ENCODE peak calls at places on chromosome 17, in five cellular contexts. One of them, this sample, is unnamed.

GRCh38 chr17:75272848-75273184 is 1.8 kb upstream of the MIF4GD start:
- DNase-seq in pancreas: no peak
- DNase-seq in ascending aorta: no peak
- DNase-seq in HCT116: no peak
- DNase-seq in MM.1S: no peak
- DNase-seq in this sample: no peak

GRCh38 chr17:82464567-82464929 is 6.0 kb downstream of the NARF start:
- DNase-seq in pancreas: no peak
- DNase-seq in ascending aorta: no peak
- DNase-seq in HCT116: no peak
- DNase-seq in MM.1S: no peak
- DNase-seq in this sample: no peak

GRCh38 chr17:38733315-38734234 is 3.4 kb downstream of the CISD3 start:
- DNase-seq in pancreas: peak; percentile 74
- DNase-seq in ascending aorta: no peak
- DNase-seq in HCT116: peak; percentile 24
- DNase-seq in MM.1S: no peak
- DNase-seq in this sample: peak; percentile 71

GRCh38 chr17:16516594-16517018 is 24.6 kb upstream of the LRRC75A start:
- DNase-seq in pancreas: no peak
- DNase-seq in ascending aorta: no peak
- DNase-seq in HCT116: peak; percentile 22
- DNase-seq in MM.1S: no peak
- DNase-seq in this sample: peak; percentile 51

GRCh38 chr17:32569171-32570080 is 82.6 kb downstream of the CDK5R1 start:
- DNase-seq in pancreas: no peak
- DNase-seq in ascending aorta: no peak
- DNase-seq in HCT116: no peak
- DNase-seq in MM.1S: no peak
- DNase-seq in this sample: no peak

GRCh38 chr17:81961087-81961514 is at the start of gene NOTUM:
- DNase-seq in pancreas: peak; percentile 47
- DNase-seq in ascending aorta: no peak
- DNase-seq in HCT116: no peak
- DNase-seq in MM.1S: no peak
- DNase-seq in this sample: peak; percentile 72

GRCh38 chr17:67891481-67892119 is 66.3 kb downstream of the BPTF start:
- DNase-seq in pancreas: no peak
- DNase-seq in ascending aorta: no peak
- DNase-seq in HCT116: peak; percentile 6
- DNase-seq in MM.1S: no peak
- DNase-seq in this sample: peak; percentile 50

GRCh38 chr17:66580601-66581385 is 254.1 kb upstream of the CACNG5 start:
- DNase-seq in pancreas: no peak
- DNase-seq in ascending aorta: no peak
- DNase-seq in HCT116: no peak
- DNase-seq in MM.1S: no peak
- DNase-seq in this sample: no peak

GRCh38 chr17:6666077-6666521 is 14.5 kb downstream of the C17orf100 start:
- DNase-seq in pancreas: peak; percentile 71
- DNase-seq in ascending aorta: no peak
- DNase-seq in HCT116: peak; percentile 81
- DNase-seq in MM.1S: peak; percentile 63
- DNase-seq in this sample: peak; percentile 66

GRCh38 chr17:7822126-7822525 is 11.9 kb upstream of the KDM6B start:
- DNase-seq in pancreas: no peak
- DNase-seq in ascending aorta: no peak
- DNase-seq in HCT116: no peak
- DNase-seq in MM.1S: no peak
- DNase-seq in this sample: no peak

GRCh38 chr17:30369995-30370394 is 8.7 kb upstream of the CPD start:
- DNase-seq in pancreas: no peak
- DNase-seq in ascending aorta: no peak
- DNase-seq in HCT116: no peak
- DNase-seq in MM.1S: no peak
- DNase-seq in this sample: no peak

GRCh38 chr17:50146927-50147640 is 3.4 kb downstream of the PPP1R9B start:
- DNase-seq in pancreas: no peak
- DNase-seq in ascending aorta: no peak
- DNase-seq in HCT116: no peak
- DNase-seq in MM.1S: no peak
- DNase-seq in this sample: no peak

GRCh38 chr17:9902116-9902515 is 3.0 kb downstream of the RCVRN start:
- DNase-seq in pancreas: no peak
- DNase-seq in ascending aorta: no peak
- DNase-seq in HCT116: no peak
- DNase-seq in MM.1S: no peak
- DNase-seq in this sample: no peak

GRCh38 chr17:75825748-75826370 is 18.3 kb downstream of the UNC13D start:
- DNase-seq in pancreas: peak; percentile 19
- DNase-seq in ascending aorta: no peak
- DNase-seq in HCT116: no peak
- DNase-seq in MM.1S: no peak
- DNase-seq in this sample: no peak

GRCh38 chr17:31758646-31759045 is 100.4 kb downstream of the COPRS start:
- DNase-seq in pancreas: no peak
- DNase-seq in ascending aorta: no peak
- DNase-seq in HCT116: no peak
- DNase-seq in MM.1S: no peak
- DNase-seq in this sample: no peak

DNA sequence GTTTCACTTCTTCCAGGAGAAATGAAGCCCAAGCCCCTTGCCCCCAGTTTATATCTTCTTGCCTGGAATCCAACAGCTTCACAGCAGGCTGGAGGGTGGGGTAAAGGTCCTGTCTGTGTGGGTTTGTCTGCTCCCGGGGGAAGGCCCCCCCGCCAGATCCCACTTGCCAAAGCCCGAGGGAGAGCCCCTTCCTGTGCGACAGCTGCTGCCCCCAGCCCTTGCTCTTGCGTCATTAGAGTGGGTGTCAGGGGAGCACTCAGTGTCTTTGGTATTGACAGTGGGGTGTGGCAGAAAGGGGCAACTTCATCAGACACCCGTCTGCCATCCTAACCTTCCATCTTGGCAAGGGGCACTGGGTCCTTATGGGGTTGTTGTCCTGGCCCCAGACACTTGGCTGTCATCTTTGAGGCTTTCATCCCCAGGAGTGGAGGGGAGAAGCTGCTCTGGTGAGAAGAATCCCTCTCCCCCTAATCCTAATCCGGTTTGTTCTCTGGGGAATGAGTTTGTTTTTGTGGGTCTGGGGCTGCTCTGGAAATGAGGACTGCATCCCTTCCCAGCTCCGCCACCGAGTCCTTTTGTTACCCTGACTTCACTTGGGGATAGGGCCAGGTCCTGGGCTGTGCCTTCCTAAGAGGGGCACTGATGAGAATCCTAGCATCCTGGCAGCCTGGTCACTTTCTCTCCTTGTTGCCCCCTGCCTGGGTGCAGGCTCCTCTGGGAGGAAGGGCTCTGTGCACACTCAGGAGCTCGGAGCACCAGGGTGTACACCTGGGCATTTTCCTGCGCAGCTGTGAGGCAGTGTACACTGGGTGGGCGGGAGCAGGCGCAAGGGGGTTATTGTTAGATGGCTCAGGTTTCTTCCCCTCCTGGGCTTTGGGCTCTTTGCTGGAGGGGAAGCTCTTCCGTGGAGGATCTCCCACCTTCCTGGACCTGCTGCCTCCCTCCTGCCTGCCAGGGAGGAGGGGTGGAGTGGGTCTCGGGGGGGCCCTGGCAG is 21.1 kb downstream of the GJD3 start:
- DNase-seq in pancreas: peak; percentile 36
- DNase-seq in ascending aorta: no peak
- DNase-seq in HCT116: no peak
- DNase-seq in MM.1S: no peak
- DNase-seq in this sample: no peak
- H3K4me3 ChIP-seq in pancreas: no peak overlapping the region
- H3K4me3 ChIP-seq in ascending aorta: peak overlapping the region; percentile 91
- H3K4me3 ChIP-seq in HCT116: no peak overlapping the region
- H3K4me3 ChIP-seq in MM.1S: no peak overlapping the region
- H3K4me3 ChIP-seq in this sample: peak overlapping the region; percentile 80

GRCh38 chr17:48293319-48294192 is 136.5 kb downstream of the SKAP1 start:
- DNase-seq in pancreas: no peak
- DNase-seq in ascending aorta: no peak
- DNase-seq in HCT116: no peak
- DNase-seq in MM.1S: no peak
- DNase-seq in this sample: no peak

GRCh38 chr17:48294989-48295892 is 134.8 kb downstream of the SKAP1 start:
- DNase-seq in pancreas: no peak
- DNase-seq in ascending aorta: no peak
- DNase-seq in HCT116: no peak
- DNase-seq in MM.1S: peak; percentile 70
- DNase-seq in this sample: no peak

GRCh38 chr17:48294193-48294909 is 135.7 kb downstream of the SKAP1 start:
- DNase-seq in pancreas: no peak
- DNase-seq in ascending aorta: no peak
- DNase-seq in HCT116: no peak
- DNase-seq in MM.1S: no peak
- DNase-seq in this sample: no peak

GRCh38 chr17:48297825-48298224 is 132.2 kb downstream of the SKAP1 start:
- DNase-seq in pancreas: no peak
- DNase-seq in ascending aorta: no peak
- DNase-seq in HCT116: no peak
- DNase-seq in MM.1S: no peak
- DNase-seq in this sample: no peak

GRCh38 chr17:48296453-48296852 is 133.6 kb downstream of the SKAP1 start:
- DNase-seq in pancreas: no peak
- DNase-seq in ascending aorta: no peak
- DNase-seq in HCT116: no peak
- DNase-seq in MM.1S: no peak
- DNase-seq in this sample: no peak
- H3K4me1 ChIP-seq in pancreas: no peaks in the 10 kb centered on the region
- H3K4me1 ChIP-seq in ascending aorta: no peaks in the 10 kb centered on the region
- H3K4me1 ChIP-seq in HCT116: peaks cover 21% of the 10 kb centered on the region
- H3K4me1 ChIP-seq in MM.1S: peaks cover 67% of the 10 kb centered on the region
- H3K4me1 ChIP-seq in this sample: no peaks in the 10 kb centered on the region

GRCh38 chr17:79777166-79777843 is 643 bp upstream of the CBX2 start:
- DNase-seq in pancreas: peak; percentile 65
- DNase-seq in ascending aorta: no peak
- DNase-seq in HCT116: peak; percentile 29
- DNase-seq in MM.1S: no peak
- DNase-seq in this sample: peak; percentile 81
- TF ChIP-seq CTCF in pancreas: no peak
- TF ChIP-seq CTCF in ascending aorta: no peak
- TF ChIP-seq CTCF in HCT116: no peak
- TF ChIP-seq CTCF in MM.1S: peak; percentile 15
- TF ChIP-seq CTCF in this sample: peak; percentile 62

DNA sequence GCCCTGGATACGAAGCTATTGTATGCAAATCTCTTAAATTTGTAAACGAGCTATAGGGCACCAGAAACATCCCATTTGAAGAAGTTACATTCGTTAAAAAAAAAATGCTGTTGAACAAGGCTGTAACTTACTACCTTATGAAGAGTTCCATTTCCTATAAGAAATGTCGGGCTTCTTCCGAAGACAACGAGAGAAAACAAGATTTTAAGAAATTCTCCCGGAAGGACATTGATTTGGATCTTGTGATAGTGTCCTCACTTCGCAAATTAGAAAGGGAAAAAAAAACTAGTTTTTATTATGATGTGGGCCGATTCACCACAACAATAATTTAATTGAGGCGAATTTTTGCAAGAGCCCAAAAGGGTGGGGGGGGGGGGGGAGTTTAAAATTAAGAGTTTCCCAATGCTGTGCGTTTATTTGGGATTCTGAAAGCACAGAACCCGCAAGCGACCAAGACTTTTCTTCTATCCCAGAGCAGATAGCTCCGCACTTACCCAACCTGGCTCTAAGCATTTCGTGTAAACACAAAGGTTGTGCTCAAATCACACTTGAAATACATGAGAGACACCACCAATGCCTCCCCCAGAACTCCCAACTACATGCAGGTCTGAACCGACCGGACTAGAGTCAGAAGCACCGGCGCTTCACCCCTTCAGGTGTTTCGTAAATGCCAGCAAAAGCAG is 1.4 kb upstream of the SOX9 start:
- DNase-seq in pancreas: no peak
- DNase-seq in ascending aorta: no peak
- DNase-seq in HCT116: no peak
- DNase-seq in MM.1S: no peak
- DNase-seq in this sample: no peak
- H3K4me3 ChIP-seq in pancreas: peak overlapping the region; percentile 40
- H3K4me3 ChIP-seq in ascending aorta: no peak overlapping the region
- H3K4me3 ChIP-seq in HCT116: peak overlapping the region; percentile 93
- H3K4me3 ChIP-seq in MM.1S: peak overlapping the region; percentile 38
- H3K4me3 ChIP-seq in this sample: peak overlapping the region; percentile 71